ENCODE peak calls at places on chromosomes 5 and 9, in nine cellular contexts. One of them, this sample, is unnamed.

GRCh38 chr5:90055831-90056328 is 353.7 kb downstream of the CETN3 start:
- DNase-seq in left ventricle myocardium inferior: no peak
- DNase-seq in endothelial cell: no peak
- DNase-seq in fibroblast of lung: peak; percentile 89
- DNase-seq in foreskin fibroblast: peak; percentile 66
- DNase-seq in HCT116: no peak
- DNase-seq in cardiac fibroblast: peak; percentile 68
- DNase-seq in GM12865: no peak
- DNase-seq in heart left ventricle: no peak
- DNase-seq in this sample: peak; percentile 77

GRCh38 chr9:133529457-133529856 is 4.7 kb upstream of the MYMK start:
- DNase-seq in foreskin fibroblast: no peak
- DNase-seq in cardiac fibroblast: no peak
- DNase-seq in GM12865: no peak
- DNase-seq in endothelial cell: no peak
- DNase-seq in HCT116: no peak
- DNase-seq in left ventricle myocardium inferior: no peak
- DNase-seq in heart left ventricle: no peak
- DNase-seq in fibroblast of lung: no peak
- DNase-seq in this sample: no peak

GRCh38 chr5:53456366-53456765 is 24.1 kb upstream of the FST start:
- DNase-seq in cardiac fibroblast: no peak
- DNase-seq in foreskin fibroblast: no peak
- DNase-seq in GM12865: no peak
- DNase-seq in HCT116: no peak
- DNase-seq in endothelial cell: no peak
- DNase-seq in fibroblast of lung: no peak
- DNase-seq in left ventricle myocardium inferior: no peak
- DNase-seq in heart left ventricle: no peak
- DNase-seq in this sample: no peak

GRCh38 chr5:134122530-134122929 is 8.0 kb downstream of the TCF7 start:
- DNase-seq in endothelial cell: no peak
- DNase-seq in GM12865: peak; percentile 42
- DNase-seq in HCT116: no peak
- DNase-seq in heart left ventricle: no peak
- DNase-seq in cardiac fibroblast: no peak
- DNase-seq in foreskin fibroblast: no peak
- DNase-seq in left ventricle myocardium inferior: no peak
- DNase-seq in fibroblast of lung: no peak
- DNase-seq in this sample: no peak

GRCh38 chr5:177495243-177496060 is 2.0 kb downstream of the PDLIM7 start:
- DNase-seq in GM12865: peak; percentile 60
- DNase-seq in fibroblast of lung: peak; percentile 93
- DNase-seq in endothelial cell: peak; percentile 44
- DNase-seq in cardiac fibroblast: peak; percentile 95
- DNase-seq in HCT116: no peak
- DNase-seq in heart left ventricle: peak; percentile 76
- DNase-seq in left ventricle myocardium inferior: peak; percentile 60
- DNase-seq in foreskin fibroblast: peak; percentile 95
- DNase-seq in this sample: peak; percentile 78

GRCh38 chr5:176810687-176811501 is 535 bp downstream of the UNC5A start:
- DNase-seq in heart left ventricle: no peak
- DNase-seq in foreskin fibroblast: peak; percentile 42
- DNase-seq in fibroblast of lung: peak; percentile 39
- DNase-seq in endothelial cell: no peak
- DNase-seq in cardiac fibroblast: peak; percentile 12
- DNase-seq in HCT116: no peak
- DNase-seq in GM12865: no peak
- DNase-seq in left ventricle myocardium inferior: no peak
- DNase-seq in this sample: no peak

GRCh38 chr9:33103381-33104110 is 27.1 kb upstream of the SMU1 start:
- DNase-seq in endothelial cell: no peak
- DNase-seq in foreskin fibroblast: peak; percentile 29
- DNase-seq in cardiac fibroblast: peak; percentile 29
- DNase-seq in heart left ventricle: no peak
- DNase-seq in fibroblast of lung: no peak
- DNase-seq in HCT116: no peak
- DNase-seq in GM12865: no peak
- DNase-seq in left ventricle myocardium inferior: no peak
- DNase-seq in this sample: no peak

GRCh38 chr5:127875235-127876021 is 172.2 kb downstream of the CCDC192 start:
- DNase-seq in foreskin fibroblast: peak; percentile 78
- DNase-seq in fibroblast of lung: peak; percentile 56
- DNase-seq in endothelial cell: peak; percentile 33
- DNase-seq in GM12865: peak; percentile 86
- DNase-seq in heart left ventricle: peak; percentile 41
- DNase-seq in left ventricle myocardium inferior: peak; percentile 49
- DNase-seq in cardiac fibroblast: peak; percentile 86
- DNase-seq in HCT116: peak; percentile 65
- DNase-seq in this sample: no peak

GRCh38 chr5:53603009-53603687 is 42.7 kb downstream of the NDUFS4 start:
- DNase-seq in HCT116: no peak
- DNase-seq in GM12865: no peak
- DNase-seq in endothelial cell: no peak
- DNase-seq in fibroblast of lung: peak; percentile 29
- DNase-seq in left ventricle myocardium inferior: no peak
- DNase-seq in heart left ventricle: peak; percentile 25
- DNase-seq in cardiac fibroblast: peak; percentile 59
- DNase-seq in foreskin fibroblast: no peak
- DNase-seq in this sample: no peak

GRCh38 chr9:76374702-76375543 is 19.3 kb downstream of the RFK start:
- DNase-seq in endothelial cell: peak; percentile 23
- DNase-seq in left ventricle myocardium inferior: peak; percentile 69
- DNase-seq in heart left ventricle: peak; percentile 79
- DNase-seq in HCT116: no peak
- DNase-seq in foreskin fibroblast: peak; percentile 94
- DNase-seq in GM12865: no peak
- DNase-seq in fibroblast of lung: peak; percentile 95
- DNase-seq in cardiac fibroblast: peak; percentile 88
- DNase-seq in this sample: peak; percentile 63

GRCh38 chr5:180633283-180634177 is 15.9 kb downstream of the FLT4 start:
- DNase-seq in GM12865: no peak
- DNase-seq in heart left ventricle: no peak
- DNase-seq in cardiac fibroblast: no peak
- DNase-seq in left ventricle myocardium inferior: no peak
- DNase-seq in foreskin fibroblast: no peak
- DNase-seq in HCT116: no peak
- DNase-seq in endothelial cell: no peak
- DNase-seq in fibroblast of lung: no peak
- DNase-seq in this sample: no peak

GRCh38 chr5:137778772-137779564 is 24.8 kb upstream of the HNRNPA0 start:
- DNase-seq in cardiac fibroblast: peak; percentile 69
- DNase-seq in heart left ventricle: no peak
- DNase-seq in HCT116: peak; percentile 44
- DNase-seq in endothelial cell: no peak
- DNase-seq in foreskin fibroblast: peak; percentile 73
- DNase-seq in left ventricle myocardium inferior: no peak
- DNase-seq in fibroblast of lung: peak; percentile 33
- DNase-seq in GM12865: peak; percentile 53
- DNase-seq in this sample: no peak

GRCh38 chr5:7437836-7438235 is 41.9 kb downstream of the ADCY2 start:
- DNase-seq in heart left ventricle: no peak
- DNase-seq in foreskin fibroblast: no peak
- DNase-seq in HCT116: no peak
- DNase-seq in endothelial cell: no peak
- DNase-seq in GM12865: no peak
- DNase-seq in cardiac fibroblast: no peak
- DNase-seq in fibroblast of lung: peak; percentile 64
- DNase-seq in left ventricle myocardium inferior: no peak
- DNase-seq in this sample: no peak

GRCh38 chr5:33403187-33403586 is 37.6 kb upstream of the TARS1 start:
- DNase-seq in HCT116: no peak
- DNase-seq in foreskin fibroblast: no peak
- DNase-seq in GM12865: no peak
- DNase-seq in fibroblast of lung: no peak
- DNase-seq in heart left ventricle: no peak
- DNase-seq in left ventricle myocardium inferior: no peak
- DNase-seq in cardiac fibroblast: no peak
- DNase-seq in endothelial cell: no peak
- DNase-seq in this sample: no peak

GRCh38 chr5:180769821-180770220 is 30.0 kb upstream of the OR2Y1 start:
- DNase-seq in foreskin fibroblast: no peak
- DNase-seq in HCT116: no peak
- DNase-seq in GM12865: no peak
- DNase-seq in left ventricle myocardium inferior: no peak
- DNase-seq in heart left ventricle: no peak
- DNase-seq in fibroblast of lung: no peak
- DNase-seq in cardiac fibroblast: no peak
- DNase-seq in endothelial cell: no peak
- DNase-seq in this sample: no peak

GRCh38 chr5:169545762-169546161 is 37.8 kb upstream of the SPDL1 start:
- DNase-seq in left ventricle myocardium inferior: no peak
- DNase-seq in endothelial cell: no peak
- DNase-seq in HCT116: no peak
- DNase-seq in heart left ventricle: no peak
- DNase-seq in GM12865: peak; percentile 33
- DNase-seq in foreskin fibroblast: peak; percentile 57
- DNase-seq in cardiac fibroblast: no peak
- DNase-seq in fibroblast of lung: peak; percentile 75
- DNase-seq in this sample: no peak

GRCh38 chr9:71806916-71807315 is 38.6 kb upstream of the CEMIP2 start:
- DNase-seq in HCT116: peak; percentile 73
- DNase-seq in heart left ventricle: peak; percentile 61
- DNase-seq in fibroblast of lung: peak; percentile 57
- DNase-seq in GM12865: peak; percentile 67
- DNase-seq in endothelial cell: peak; percentile 55
- DNase-seq in cardiac fibroblast: peak; percentile 86
- DNase-seq in foreskin fibroblast: peak; percentile 78
- DNase-seq in left ventricle myocardium inferior: peak; percentile 36
- DNase-seq in this sample: peak; percentile 29

GRCh38 chr9:135244751-135245221 is 157.3 kb downstream of the OLFM1 start:
- DNase-seq in HCT116: no peak
- DNase-seq in cardiac fibroblast: no peak
- DNase-seq in left ventricle myocardium inferior: peak; percentile 38
- DNase-seq in fibroblast of lung: no peak
- DNase-seq in GM12865: no peak
- DNase-seq in foreskin fibroblast: no peak
- DNase-seq in heart left ventricle: no peak
- DNase-seq in endothelial cell: no peak
- DNase-seq in this sample: no peak

GRCh38 chr9:109734814-109735213 is 45.2 kb upstream of the PALM2AKAP2 start:
- DNase-seq in fibroblast of lung: no peak
- DNase-seq in left ventricle myocardium inferior: no peak
- DNase-seq in endothelial cell: no peak
- DNase-seq in cardiac fibroblast: no peak
- DNase-seq in foreskin fibroblast: no peak
- DNase-seq in GM12865: no peak
- DNase-seq in heart left ventricle: no peak
- DNase-seq in HCT116: no peak
- DNase-seq in this sample: no peak
- TF ChIP-seq CTCF in fibroblast of lung: no peak
- TF ChIP-seq CTCF in left ventricle myocardium inferior: no peak
- TF ChIP-seq CTCF in endothelial cell: no peak
- TF ChIP-seq CTCF in cardiac fibroblast: no peak
- TF ChIP-seq CTCF in foreskin fibroblast: no peak
- TF ChIP-seq CTCF in GM12865: no peak
- TF ChIP-seq CTCF in heart left ventricle: no peak
- TF ChIP-seq CTCF in HCT116: no peak
- TF ChIP-seq CTCF in this sample: no peak

DNA sequence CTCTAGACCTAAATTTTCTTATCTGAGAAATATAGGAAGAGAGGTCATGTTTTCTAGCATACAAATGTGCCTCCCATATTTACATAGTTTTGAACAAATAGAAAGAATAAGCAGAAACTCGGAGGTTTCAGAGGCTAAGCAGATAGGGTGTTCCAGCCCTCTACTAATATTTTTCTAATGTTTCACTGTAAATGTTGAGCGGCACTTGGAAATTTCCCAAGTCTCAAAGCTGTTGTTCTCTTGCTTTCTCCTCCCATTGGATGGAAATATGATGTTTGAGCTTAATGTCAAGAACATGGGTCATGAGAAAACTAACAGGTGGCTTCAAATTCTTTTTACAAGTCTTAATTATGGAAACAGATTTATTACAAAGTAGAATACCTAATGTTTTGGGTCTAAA is 5.1 kb downstream of the SPINK1 start:
- DNase-seq in heart left ventricle: no peak
- DNase-seq in left ventricle myocardium inferior: no peak
- DNase-seq in GM12865: no peak
- DNase-seq in cardiac fibroblast: no peak
- DNase-seq in foreskin fibroblast: no peak
- DNase-seq in HCT116: no peak
- DNase-seq in fibroblast of lung: no peak
- DNase-seq in endothelial cell: no peak
- DNase-seq in this sample: no peak
- TF ChIP-seq CTCF in heart left ventricle: no peak
- TF ChIP-seq CTCF in left ventricle myocardium inferior: no peak
- TF ChIP-seq CTCF in GM12865: no peak
- TF ChIP-seq CTCF in cardiac fibroblast: no peak
- TF ChIP-seq CTCF in foreskin fibroblast: no peak
- TF ChIP-seq CTCF in HCT116: no peak
- TF ChIP-seq CTCF in fibroblast of lung: no peak
- TF ChIP-seq CTCF in endothelial cell: no peak
- TF ChIP-seq CTCF in this sample: no peak

GRCh38 chr9:132167192-132167591 is 5.3 kb downstream of the NTNG2 start:
- DNase-seq in HCT116: no peak
- DNase-seq in endothelial cell: no peak
- DNase-seq in foreskin fibroblast: no peak
- DNase-seq in GM12865: no peak
- DNase-seq in fibroblast of lung: no peak
- DNase-seq in cardiac fibroblast: no peak
- DNase-seq in left ventricle myocardium inferior: no peak
- DNase-seq in heart left ventricle: no peak
- DNase-seq in this sample: no peak

GRCh38 chr9:132168347-132168746 is 6.5 kb downstream of the NTNG2 start:
- DNase-seq in left ventricle myocardium inferior: no peak
- DNase-seq in endothelial cell: no peak
- DNase-seq in GM12865: no peak
- DNase-seq in cardiac fibroblast: peak; percentile 42
- DNase-seq in heart left ventricle: peak; percentile 36
- DNase-seq in foreskin fibroblast: no peak
- DNase-seq in HCT116: no peak
- DNase-seq in fibroblast of lung: peak; percentile 58
- DNase-seq in this sample: no peak

GRCh38 chr9:132164604-132165362 is 2.9 kb downstream of the NTNG2 start:
- DNase-seq in foreskin fibroblast: peak; percentile 88
- DNase-seq in HCT116: no peak
- DNase-seq in fibroblast of lung: no peak
- DNase-seq in GM12865: no peak
- DNase-seq in cardiac fibroblast: peak; percentile 86
- DNase-seq in left ventricle myocardium inferior: no peak
- DNase-seq in endothelial cell: no peak
- DNase-seq in heart left ventricle: no peak
- DNase-seq in this sample: no peak

GRCh38 chr9:132168851-132169250 is 7.0 kb downstream of the NTNG2 start:
- DNase-seq in heart left ventricle: no peak
- DNase-seq in endothelial cell: no peak
- DNase-seq in HCT116: no peak
- DNase-seq in GM12865: no peak
- DNase-seq in cardiac fibroblast: no peak
- DNase-seq in left ventricle myocardium inferior: no peak
- DNase-seq in fibroblast of lung: no peak
- DNase-seq in foreskin fibroblast: no peak
- DNase-seq in this sample: no peak

GRCh38 chr9:132166599-132166998 is 4.7 kb downstream of the NTNG2 start:
- DNase-seq in HCT116: no peak
- DNase-seq in GM12865: no peak
- DNase-seq in heart left ventricle: no peak
- DNase-seq in cardiac fibroblast: peak; percentile 11
- DNase-seq in left ventricle myocardium inferior: no peak
- DNase-seq in endothelial cell: no peak
- DNase-seq in fibroblast of lung: no peak
- DNase-seq in foreskin fibroblast: peak; percentile 35
- DNase-seq in this sample: no peak
- TF ChIP-seq CTCF in HCT116: peak; percentile 73
- TF ChIP-seq CTCF in GM12865: no peak
- TF ChIP-seq CTCF in heart left ventricle: no peak
- TF ChIP-seq CTCF in cardiac fibroblast: no peak
- TF ChIP-seq CTCF in left ventricle myocardium inferior: no peak
- TF ChIP-seq CTCF in endothelial cell: no peak
- TF ChIP-seq CTCF in fibroblast of lung: peak; percentile 27
- TF ChIP-seq CTCF in foreskin fibroblast: no peak
- TF ChIP-seq CTCF in this sample: peak; percentile 4

GRCh38 chr5:147509710-147510651 is at the start of gene DPYSL3:
- DNase-seq in foreskin fibroblast: peak; percentile 88
- DNase-seq in cardiac fibroblast: peak; percentile 88
- DNase-seq in GM12865: no peak
- DNase-seq in fibroblast of lung: peak; percentile 85
- DNase-seq in left ventricle myocardium inferior: peak; percentile 74
- DNase-seq in HCT116: peak; percentile 15
- DNase-seq in heart left ventricle: peak; percentile 72
- DNase-seq in endothelial cell: peak; percentile 74
- DNase-seq in this sample: no peak
- TF ChIP-seq CTCF in foreskin fibroblast: peak; percentile 31
- TF ChIP-seq CTCF in cardiac fibroblast: peak; percentile 41
- TF ChIP-seq CTCF in GM12865: no peak
- TF ChIP-seq CTCF in fibroblast of lung: peak; percentile 32
- TF ChIP-seq CTCF in left ventricle myocardium inferior: peak; percentile 52
- TF ChIP-seq CTCF in HCT116: no peak
- TF ChIP-seq CTCF in heart left ventricle: peak; percentile 36
- TF ChIP-seq CTCF in endothelial cell: no peak
- TF ChIP-seq CTCF in this sample: peak; percentile 53

This sample was measured in AG04449.